ENCODE peak calls at places on chromosomes 6 and 20, in eight cellular contexts. One of them, this sample, is unnamed.

GRCh38 chr20:21715193-21715881 is 9.9 kb downstream of the PAX1 start:
- DNase-seq in right lobe of liver: no peak
- DNase-seq in bronchial epithelial cell: no peak
- DNase-seq in fibroblast of the aortic adventitia: no peak
- DNase-seq in testis: no peak
- DNase-seq in heart right ventricle: no peak
- DNase-seq in brain microvascular endothelial cell: no peak
- DNase-seq in PC-9: no peak
- DNase-seq in this sample: no peak

GRCh38 chr20:8018928-8019177 is 708 bp downstream of the TMX4 start:
- DNase-seq in fibroblast of the aortic adventitia: no peak
- DNase-seq in brain microvascular endothelial cell: no peak
- DNase-seq in heart right ventricle: no peak
- DNase-seq in testis: no peak
- DNase-seq in PC-9: no peak
- DNase-seq in right lobe of liver: no peak
- DNase-seq in bronchial epithelial cell: peak
- DNase-seq in this sample: peak

GRCh38 chr6:169833258-169833794 is 81.9 kb downstream of the ERMARD start:
- DNase-seq in bronchial epithelial cell: peak
- DNase-seq in testis: peak
- DNase-seq in brain microvascular endothelial cell: no peak
- DNase-seq in fibroblast of the aortic adventitia: no peak
- DNase-seq in PC-9: no peak
- DNase-seq in right lobe of liver: no peak
- DNase-seq in heart right ventricle: no peak
- DNase-seq in this sample: no peak

GRCh38 chr6:42978487-42978792 is 541 bp downstream of the PEX6 start:
- DNase-seq in PC-9: no peak
- DNase-seq in testis: peak
- DNase-seq in fibroblast of the aortic adventitia: no peak
- DNase-seq in brain microvascular endothelial cell: peak
- DNase-seq in bronchial epithelial cell: no peak
- DNase-seq in heart right ventricle: peak
- DNase-seq in right lobe of liver: no peak
- DNase-seq in this sample: peak

GRCh38 chr6:112349915-112350314 is 2.8 kb downstream of the RFPL4B start:
- DNase-seq in testis: no peak
- DNase-seq in fibroblast of the aortic adventitia: no peak
- DNase-seq in bronchial epithelial cell: no peak
- DNase-seq in right lobe of liver: no peak
- DNase-seq in PC-9: no peak
- DNase-seq in heart right ventricle: no peak
- DNase-seq in brain microvascular endothelial cell: no peak
- DNase-seq in this sample: no peak

GRCh38 chr6:143196525-143197225 is 136.0 kb downstream of the AIG1 start:
- DNase-seq in heart right ventricle: no peak
- DNase-seq in right lobe of liver: no peak
- DNase-seq in PC-9: no peak
- DNase-seq in testis: no peak
- DNase-seq in brain microvascular endothelial cell: peak
- DNase-seq in fibroblast of the aortic adventitia: no peak
- DNase-seq in bronchial epithelial cell: no peak
- DNase-seq in this sample: no peak

GRCh38 chr20:45905505-45906079 is 6.4 kb downstream of the PLTP start:
- DNase-seq in bronchial epithelial cell: peak
- DNase-seq in testis: no peak
- DNase-seq in PC-9: peak
- DNase-seq in fibroblast of the aortic adventitia: peak
- DNase-seq in brain microvascular endothelial cell: peak
- DNase-seq in right lobe of liver: no peak
- DNase-seq in heart right ventricle: no peak
- DNase-seq in this sample: no peak

GRCh38 chr6:41675176-41675767 is 37.0 kb downstream of the MDFI start:
- DNase-seq in bronchial epithelial cell: no peak
- DNase-seq in right lobe of liver: no peak
- DNase-seq in heart right ventricle: no peak
- DNase-seq in fibroblast of the aortic adventitia: no peak
- DNase-seq in PC-9: no peak
- DNase-seq in testis: no peak
- DNase-seq in brain microvascular endothelial cell: no peak
- DNase-seq in this sample: no peak

GRCh38 chr6:36252005-36252404 is 17.9 kb upstream of the PNPLA1 start:
- DNase-seq in heart right ventricle: no peak
- DNase-seq in brain microvascular endothelial cell: no peak
- DNase-seq in bronchial epithelial cell: no peak
- DNase-seq in right lobe of liver: no peak
- DNase-seq in fibroblast of the aortic adventitia: peak
- DNase-seq in PC-9: no peak
- DNase-seq in testis: peak
- DNase-seq in this sample: peak

GRCh38 chr6:36246511-36247268 is 23.2 kb upstream of the PNPLA1 start:
- DNase-seq in testis: no peak
- DNase-seq in fibroblast of the aortic adventitia: no peak
- DNase-seq in bronchial epithelial cell: peak
- DNase-seq in brain microvascular endothelial cell: no peak
- DNase-seq in right lobe of liver: no peak
- DNase-seq in heart right ventricle: no peak
- DNase-seq in PC-9: peak
- DNase-seq in this sample: peak

GRCh38 chr6:36247691-36248090 is 22.2 kb upstream of the PNPLA1 start:
- DNase-seq in heart right ventricle: no peak
- DNase-seq in right lobe of liver: no peak
- DNase-seq in testis: no peak
- DNase-seq in brain microvascular endothelial cell: peak
- DNase-seq in fibroblast of the aortic adventitia: peak
- DNase-seq in PC-9: no peak
- DNase-seq in bronchial epithelial cell: peak
- DNase-seq in this sample: peak

GRCh38 chr6:36249536-36249935 is 20.3 kb upstream of the PNPLA1 start:
- DNase-seq in testis: no peak
- DNase-seq in fibroblast of the aortic adventitia: peak
- DNase-seq in right lobe of liver: no peak
- DNase-seq in PC-9: peak
- DNase-seq in brain microvascular endothelial cell: no peak
- DNase-seq in bronchial epithelial cell: no peak
- DNase-seq in heart right ventricle: no peak
- DNase-seq in this sample: peak

GRCh38 chr6:36249010-36249409 is 20.9 kb upstream of the PNPLA1 start:
- DNase-seq in brain microvascular endothelial cell: peak
- DNase-seq in PC-9: peak
- DNase-seq in fibroblast of the aortic adventitia: peak
- DNase-seq in right lobe of liver: no peak
- DNase-seq in bronchial epithelial cell: peak
- DNase-seq in heart right ventricle: no peak
- DNase-seq in testis: no peak
- DNase-seq in this sample: peak
- TF ChIP-seq CTCF in brain microvascular endothelial cell: no peak
- TF ChIP-seq CTCF in PC-9: no peak
- TF ChIP-seq CTCF in fibroblast of the aortic adventitia: peak
- TF ChIP-seq CTCF in right lobe of liver: no peak
- TF ChIP-seq CTCF in bronchial epithelial cell: peak
- TF ChIP-seq CTCF in heart right ventricle: no peak
- TF ChIP-seq CTCF in testis: no peak
- TF ChIP-seq CTCF in this sample: peak

GRCh38 chr20:35491823-35492222 is 36.4 kb downstream of the CEP250 start:
- DNase-seq in brain microvascular endothelial cell: peak
- DNase-seq in PC-9: peak
- DNase-seq in heart right ventricle: no peak
- DNase-seq in right lobe of liver: no peak
- DNase-seq in fibroblast of the aortic adventitia: no peak
- DNase-seq in bronchial epithelial cell: no peak
- DNase-seq in testis: no peak
- DNase-seq in this sample: peak
- H3K4me3 ChIP-seq in brain microvascular endothelial cell: no peak
- H3K4me3 ChIP-seq in PC-9: no peak
- H3K4me3 ChIP-seq in heart right ventricle: no peak
- H3K4me3 ChIP-seq in right lobe of liver: no peak
- H3K4me3 ChIP-seq in fibroblast of the aortic adventitia: no peak
- H3K4me3 ChIP-seq in bronchial epithelial cell: no peak
- H3K4me3 ChIP-seq in testis: no peak
- H3K4me3 ChIP-seq in this sample: no peak

GRCh38 chr6:150230877-150231428 is 88.1 kb downstream of the PPP1R14C start:
- DNase-seq in right lobe of liver: no peak
- DNase-seq in fibroblast of the aortic adventitia: no peak
- DNase-seq in bronchial epithelial cell: no peak
- DNase-seq in brain microvascular endothelial cell: no peak
- DNase-seq in heart right ventricle: no peak
- DNase-seq in testis: no peak
- DNase-seq in PC-9: no peak
- DNase-seq in this sample: no peak
- TF ChIP-seq CTCF in right lobe of liver: no peak
- TF ChIP-seq CTCF in fibroblast of the aortic adventitia: no peak
- TF ChIP-seq CTCF in bronchial epithelial cell: no peak
- TF ChIP-seq CTCF in brain microvascular endothelial cell: no peak
- TF ChIP-seq CTCF in heart right ventricle: no peak
- TF ChIP-seq CTCF in testis: no peak
- TF ChIP-seq CTCF in PC-9: no peak
- TF ChIP-seq CTCF in this sample: no peak

GRCh38 chr6:56637640-56638039 is 5.0 kb downstream of the DST start:
- DNase-seq in bronchial epithelial cell: peak
- DNase-seq in PC-9: peak
- DNase-seq in brain microvascular endothelial cell: peak
- DNase-seq in heart right ventricle: no peak
- DNase-seq in right lobe of liver: no peak
- DNase-seq in fibroblast of the aortic adventitia: peak
- DNase-seq in testis: no peak
- DNase-seq in this sample: peak

GRCh38 chr6:56643379-56644089 is 845 bp upstream of the DST start:
- DNase-seq in fibroblast of the aortic adventitia: peak
- DNase-seq in PC-9: no peak
- DNase-seq in testis: no peak
- DNase-seq in brain microvascular endothelial cell: no peak
- DNase-seq in heart right ventricle: no peak
- DNase-seq in bronchial epithelial cell: peak
- DNase-seq in right lobe of liver: no peak
- DNase-seq in this sample: no peak

GRCh38 chr6:56638760-56639159 is 3.9 kb downstream of the DST start:
- DNase-seq in fibroblast of the aortic adventitia: no peak
- DNase-seq in bronchial epithelial cell: no peak
- DNase-seq in brain microvascular endothelial cell: no peak
- DNase-seq in heart right ventricle: no peak
- DNase-seq in PC-9: no peak
- DNase-seq in testis: no peak
- DNase-seq in right lobe of liver: no peak
- DNase-seq in this sample: no peak

GRCh38 chr6:56642366-56643261 is at the start of gene DST:
- DNase-seq in right lobe of liver: no peak
- DNase-seq in brain microvascular endothelial cell: peak
- DNase-seq in PC-9: peak
- DNase-seq in testis: no peak
- DNase-seq in heart right ventricle: no peak
- DNase-seq in bronchial epithelial cell: peak
- DNase-seq in fibroblast of the aortic adventitia: peak
- DNase-seq in this sample: peak

GRCh38 chr6:56640374-56640773 is 2.3 kb downstream of the DST start:
- DNase-seq in right lobe of liver: no peak
- DNase-seq in PC-9: no peak
- DNase-seq in testis: no peak
- DNase-seq in heart right ventricle: no peak
- DNase-seq in bronchial epithelial cell: no peak
- DNase-seq in fibroblast of the aortic adventitia: no peak
- DNase-seq in brain microvascular endothelial cell: no peak
- DNase-seq in this sample: no peak
- H3K4me3 ChIP-seq in right lobe of liver: no peak
- H3K4me3 ChIP-seq in PC-9: no peak
- H3K4me3 ChIP-seq in testis: no peak
- H3K4me3 ChIP-seq in heart right ventricle: no peak
- H3K4me3 ChIP-seq in bronchial epithelial cell: peak
- H3K4me3 ChIP-seq in fibroblast of the aortic adventitia: no peak
- H3K4me3 ChIP-seq in brain microvascular endothelial cell: no peak
- H3K4me3 ChIP-seq in this sample: no peak

DNA sequence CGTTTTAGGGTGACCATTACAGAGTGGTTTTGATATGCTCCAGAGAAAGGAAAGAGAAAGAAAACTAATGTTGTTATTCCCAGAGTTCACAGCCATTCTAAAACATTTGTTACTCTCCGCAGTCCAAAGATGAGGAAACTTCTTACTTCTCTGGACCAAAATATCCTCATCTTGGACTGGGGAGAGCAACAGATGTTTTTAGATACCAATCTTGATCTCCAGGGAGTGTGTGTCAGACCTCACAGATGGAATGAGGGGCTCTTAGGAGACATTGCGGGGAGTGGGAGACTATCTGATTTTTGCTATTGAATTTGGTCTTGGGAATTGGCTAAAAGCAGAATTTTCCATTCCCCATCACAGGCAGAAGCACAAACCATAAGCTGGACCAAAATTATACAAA is 110.8 kb downstream of the TNFAIP3 start:
- DNase-seq in heart right ventricle: no peak
- DNase-seq in brain microvascular endothelial cell: no peak
- DNase-seq in testis: no peak
- DNase-seq in bronchial epithelial cell: no peak
- DNase-seq in right lobe of liver: no peak
- DNase-seq in PC-9: no peak
- DNase-seq in fibroblast of the aortic adventitia: peak
- DNase-seq in this sample: no peak
- TF ChIP-seq CTCF in heart right ventricle: no peak
- TF ChIP-seq CTCF in brain microvascular endothelial cell: no peak
- TF ChIP-seq CTCF in testis: no peak
- TF ChIP-seq CTCF in bronchial epithelial cell: no peak
- TF ChIP-seq CTCF in right lobe of liver: no peak
- TF ChIP-seq CTCF in PC-9: no peak
- TF ChIP-seq CTCF in fibroblast of the aortic adventitia: no peak
- TF ChIP-seq CTCF in this sample: no peak